ENCODE peak calls at places on chromosomes 2 and 18, in four cellular contexts. S is CD8-positive, alpha-beta memory T cell; F is naive thymus-derived CD4-positive, alpha-beta T cell; E is lower lobe of right lung. O is an unnamed sample. For H3K36me3 and H3K4me1, the result is how much of the 10 kb centered on the place peaks cover.

GRCh38 chr2:239570216-239570925 is 169.6 kb upstream of the HDAC4 start:
- DNase-seq in S (no peak), E (no peak), F (no peak), O (no peak)

GRCh38 chr18:49160075-49160930 is 209.5 kb upstream of the SMAD7 start:
- DNase-seq in S (no peak), E (no peak), F (no peak), O (no peak)

GRCh38 chr2:222353998-222354397 is 55.2 kb upstream of the PAX3 start:
- DNase-seq in E (no peak), S (no peak), F (no peak), O (no peak)

GRCh38 chr2:164808776-164809175 is 32.8 kb downstream of the COBLL1 start:
- DNase-seq in E (no peak), F (no peak), S (no peak), O (no peak)

GRCh38 chr2:185618630-185619029 is 120.0 kb upstream of the FSIP2 start:
- DNase-seq in S (no peak), F (no peak), E (no peak), O (no peak)

GRCh38 chr2:75003276-75003675 is 44.8 kb downstream of the POLE4 start:
- DNase-seq in S (no peak), F (no peak), E (no peak), O (no peak)

GRCh38 chr18:8097942-8098341 is 511.3 kb upstream of the RAB12 start:
- DNase-seq in F (no peak), S (no peak), E (no peak), O (no peak)

GRCh38 chr2:209147981-209148380 is 275.9 kb upstream of the MAP2 start:
- DNase-seq in S (no peak), F (no peak), E (no peak), O (no peak)

GRCh38 chr2:228938629-228939028 is 332.5 kb downstream of the PID1 start:
- DNase-seq in S (no peak), E (no peak), F (no peak), O (no peak)

GRCh38 chr2:84314901-84315330 is 144.2 kb downstream of the SUCLG1 start:
- DNase-seq in F (peak), E (peak), S (peak), O (peak)

GRCh38 chr2:158953926-158954763 is 14.3 kb upstream of the TANC1 start:
- DNase-seq in S (no peak), F (no peak), E (peak), O (no peak)

GRCh38 chr2:159201321-159202063 is 85.0 kb downstream of the WDSUB1 start:
- DNase-seq in E (no peak), F (peak), S (no peak), O (no peak)

GRCh38 chr2:159265171-159265576 is 21.3 kb downstream of the WDSUB1 start:
- DNase-seq in F (no peak), E (no peak), S (no peak), O (no peak)

GRCh38 chr2:132632000-132632649 is 37.9 kb downstream of the LYPD1 start:
- DNase-seq in E (no peak), S (no peak), F (no peak), O (no peak)

GRCh38 chr18:24528857-24529256 is 68.4 kb downstream of the HRH4 start:
- DNase-seq in F (no peak), E (no peak), S (no peak), O (peak)

GRCh38 chr2:188983427-188984101 is 9.4 kb downstream of the COL3A1 start:
- DNase-seq in E (no peak), F (no peak), S (no peak), O (no peak)

GRCh38 chr18:22871809-22872525 is 61.2 kb upstream of the RBBP8 start:
- DNase-seq in F (no peak), E (no peak), S (no peak), O (no peak)

GRCh38 chr2:86069091-86069685 is 36.5 kb downstream of the POLR1A start:
- DNase-seq in S (no peak), F (no peak), E (no peak), O (no peak)

GRCh38 chr2:217356795-217357194 is 496.9 kb upstream of the TNP1 start:
- DNase-seq in S (no peak), F (no peak), E (no peak), O (peak)

GRCh38 chr2:98793275-98793674 is 62.3 kb upstream of the MGAT4A start:
- DNase-seq in F (no peak), S (no peak), E (no peak), O (no peak)

GRCh38 chr2:167875524-167875923 is 371.9 kb downstream of the STK39 start:
- DNase-seq in F (no peak), S (no peak), E (no peak), O (no peak)

GRCh38 chr2:104846182-104846954 is 7.5 kb upstream of the POU3F3 start:
- DNase-seq in E (no peak), F (no peak), S (no peak), O (no peak)

GRCh38 chr2:216159646-216160045 is 50.5 kb downstream of the XRCC5 start:
- DNase-seq in F (no peak), S (no peak), E (no peak), O (no peak)
- H3K36me3 ChIP-seq in F (half or more), S (half or more), E (half or more), O (half or more)

DNA sequence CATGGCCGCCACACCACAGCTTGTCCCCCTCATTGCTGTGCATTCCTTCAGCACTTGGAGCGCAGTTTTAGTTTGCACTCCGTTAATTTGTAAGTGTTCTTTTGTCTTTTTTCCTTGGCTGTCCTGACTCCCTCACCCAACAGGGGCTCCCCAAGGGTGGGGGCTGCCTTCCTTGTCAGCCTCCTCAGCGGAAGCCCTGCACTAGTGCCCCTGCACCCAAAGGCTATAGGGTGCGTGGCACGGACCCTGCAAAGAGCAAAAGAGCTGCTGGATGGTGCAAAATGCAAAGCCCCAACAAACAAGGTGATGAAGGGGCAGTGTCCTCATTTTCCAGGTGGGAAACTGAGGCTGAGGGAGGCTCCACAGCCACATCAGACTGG is 46.8 kb downstream of the EMX1 start:
- DNase-seq in S (no peak), E (no peak), F (no peak), O (no peak)
- H3K4me1 ChIP-seq in S (under half), E (under half), F (under half), O (under half)

DNA sequence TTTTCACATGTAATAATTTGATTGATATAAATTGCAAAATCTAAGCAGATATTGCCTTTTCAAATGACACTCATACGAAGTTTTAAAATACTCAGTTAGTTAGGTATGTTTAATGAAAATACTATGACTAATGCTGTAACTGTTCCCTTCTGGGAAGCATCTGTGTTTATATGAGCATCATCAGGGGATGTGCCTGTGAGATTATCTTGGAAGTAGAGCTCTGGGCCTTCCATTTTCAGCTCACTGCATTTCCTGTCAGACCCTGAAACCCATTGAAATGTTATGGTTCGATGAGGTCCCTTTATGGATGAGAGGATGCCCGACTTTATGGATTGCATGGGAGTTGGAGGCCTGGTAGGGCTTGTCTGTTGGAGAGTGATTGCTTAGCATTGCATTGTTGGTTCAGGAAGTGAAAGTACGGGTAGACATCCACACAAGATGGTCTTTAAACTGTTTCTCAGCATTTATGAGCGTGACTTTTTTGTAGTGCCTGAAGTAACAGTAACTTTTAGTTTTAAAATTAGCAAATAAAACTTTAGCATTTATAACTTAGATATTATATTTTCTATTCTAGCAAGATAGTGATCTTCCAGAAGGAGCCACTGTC is 28.7 kb downstream of the ELP2 start:
- DNase-seq in S (no peak), F (no peak), E (no peak), O (no peak)
- H3K27ac ChIP-seq in S (no peak), F (no peak), E (no peak), O (peak)

GRCh38 chr2:28411166-28411755 is 18.6 kb downstream of the FOSL2 start:
- DNase-seq in F (no peak), E (no peak), S (no peak), O (no peak)
- H3K36me3 ChIP-seq in F (under half), E (half or more), S (under half), O (half or more)